ENCODE peak calls at places on chromosome 20, in five cellular contexts. T, K, F, Q and C are unnamed samples.
A peak's percentile ranks its signal among the peaks of the same experiment; 100 is the strongest.

GRCh38 chr20:45892049-45892816 is 1.1 kb downstream of the CTSA start:
- DNase-seq in T (no peak), K (peak; percentile 66), F (peak; percentile 52), Q (no peak), C (no peak)

GRCh38 chr20:44581515-44581914 is 864 bp upstream of the PKIG start:
- DNase-seq in T (no peak), K (no peak), F (no peak), Q (no peak), C (no peak)

GRCh38 chr20:57938158-57939108 is 228.6 kb upstream of the PMEPA1 start:
- DNase-seq in T (no peak), K (no peak), F (no peak), Q (no peak), C (no peak)

GRCh38 chr20:33862709-33863403 is 51.7 kb downstream of the CHMP4B start:
- DNase-seq in T (peak; percentile 27), K (peak; percentile 84), F (no peak), Q (peak; percentile 49), C (peak; percentile 12)

GRCh38 chr20:44215125-44215524 is 4.6 kb upstream of the OSER1 start:
- DNase-seq in T (peak; percentile 68), K (peak; percentile 82), F (peak; percentile 16), Q (peak; percentile 74), C (peak; percentile 64)

GRCh38 chr20:326645-327031 is 1.3 kb downstream of the SOX12 start:
- DNase-seq in T (no peak), K (peak; percentile 57), F (no peak), Q (no peak), C (no peak)

GRCh38 chr20:62500237-62500864 is 24.6 kb upstream of the GATA5 start:
- DNase-seq in T (peak; percentile 79), K (peak; percentile 73), F (no peak), Q (peak; percentile 82), C (peak; percentile 67)

GRCh38 chr20:63064745-63065711 is 58.3 kb upstream of the BHLHE23 start:
- DNase-seq in T (no peak), K (no peak), F (no peak), Q (no peak), C (no peak)

GRCh38 chr20:42907730-42908129 is 282.0 kb downstream of the PTPRT start:
- DNase-seq in T (no peak), K (no peak), F (no peak), Q (no peak), C (no peak)

GRCh38 chr20:51563597-51564332 is 21.2 kb upstream of the NFATC2 start:
- DNase-seq in T (no peak), K (peak; percentile 90), F (no peak), Q (no peak), C (no peak)

GRCh38 chr20:57659789-57660509 is 39.7 kb upstream of the ZBP1 start:
- DNase-seq in T (no peak), K (no peak), F (no peak), Q (no peak), C (no peak)